ENCODE peak calls at places on chromosome 14, in eight cellular contexts. One of them, this sample, is unnamed.

GRCh38 chr14:26527095-26527494 is 70.7 kb downstream of the NOVA1 start:
- DNase-seq in fibroblast of mammary gland: peak; percentile 60
- DNase-seq in naive thymus-derived CD4-positive, alpha-beta T cell: no peak
- DNase-seq in GM12878: no peak
- DNase-seq in CD4-positive, CD25-positive, alpha-beta regulatory T cell: no peak
- DNase-seq in foreskin fibroblast: peak; percentile 44
- DNase-seq in IMR-90: peak; percentile 72
- DNase-seq in neuronal stem cell: no peak
- DNase-seq in this sample: peak; percentile 2

GRCh38 chr14:61503167-61503801 is 181.9 kb downstream of the PRKCH start:
- DNase-seq in fibroblast of mammary gland: no peak
- DNase-seq in naive thymus-derived CD4-positive, alpha-beta T cell: peak; percentile 68
- DNase-seq in GM12878: peak; percentile 94
- DNase-seq in CD4-positive, CD25-positive, alpha-beta regulatory T cell: no peak
- DNase-seq in foreskin fibroblast: no peak
- DNase-seq in IMR-90: peak; percentile 33
- DNase-seq in neuronal stem cell: no peak
- DNase-seq in this sample: peak; percentile 84

GRCh38 chr14:83485591-83485990 is 1951.9 kb upstream of the SEL1L start:
- DNase-seq in fibroblast of mammary gland: peak; percentile 6
- DNase-seq in naive thymus-derived CD4-positive, alpha-beta T cell: no peak
- DNase-seq in GM12878: no peak
- DNase-seq in CD4-positive, CD25-positive, alpha-beta regulatory T cell: no peak
- DNase-seq in foreskin fibroblast: peak; percentile 47
- DNase-seq in IMR-90: peak; percentile 44
- DNase-seq in neuronal stem cell: no peak
- DNase-seq in this sample: no peak

GRCh38 chr14:65453807-65454480 is 41.4 kb downstream of the FUT8 start:
- DNase-seq in fibroblast of mammary gland: no peak
- DNase-seq in naive thymus-derived CD4-positive, alpha-beta T cell: no peak
- DNase-seq in GM12878: no peak
- DNase-seq in CD4-positive, CD25-positive, alpha-beta regulatory T cell: no peak
- DNase-seq in foreskin fibroblast: no peak
- DNase-seq in IMR-90: no peak
- DNase-seq in neuronal stem cell: no peak
- DNase-seq in this sample: peak; percentile 84

GRCh38 chr14:44961730-44962572 is at the start of the genes KLHL28 and TOGARAM1:
- DNase-seq in fibroblast of mammary gland: peak; percentile 100
- DNase-seq in naive thymus-derived CD4-positive, alpha-beta T cell: peak; percentile 96
- DNase-seq in GM12878: peak; percentile 100
- DNase-seq in CD4-positive, CD25-positive, alpha-beta regulatory T cell: peak; percentile 99
- DNase-seq in foreskin fibroblast: peak; percentile 100
- DNase-seq in IMR-90: peak; percentile 100
- DNase-seq in neuronal stem cell: peak; percentile 98
- DNase-seq in this sample: peak; percentile 100

GRCh38 chr14:24296341-24297157 is 3.0 kb downstream of the DHRS1 start:
- DNase-seq in fibroblast of mammary gland: peak; percentile 96
- DNase-seq in naive thymus-derived CD4-positive, alpha-beta T cell: peak; percentile 61
- DNase-seq in GM12878: peak; percentile 82
- DNase-seq in CD4-positive, CD25-positive, alpha-beta regulatory T cell: peak; percentile 55
- DNase-seq in foreskin fibroblast: peak; percentile 95
- DNase-seq in IMR-90: peak; percentile 97
- DNase-seq in neuronal stem cell: peak; percentile 40
- DNase-seq in this sample: peak; percentile 92

GRCh38 chr14:31083781-31084180 is 57.6 kb upstream of the STRN3 start:
- DNase-seq in fibroblast of mammary gland: no peak
- DNase-seq in naive thymus-derived CD4-positive, alpha-beta T cell: no peak
- DNase-seq in GM12878: no peak
- DNase-seq in CD4-positive, CD25-positive, alpha-beta regulatory T cell: no peak
- DNase-seq in foreskin fibroblast: no peak
- DNase-seq in IMR-90: no peak
- DNase-seq in neuronal stem cell: no peak
- DNase-seq in this sample: no peak

GRCh38 chr14:20782280-20782890 is 1.3 kb downstream of the RNASE6 start:
- DNase-seq in fibroblast of mammary gland: no peak
- DNase-seq in naive thymus-derived CD4-positive, alpha-beta T cell: peak; percentile 2
- DNase-seq in GM12878: no peak
- DNase-seq in CD4-positive, CD25-positive, alpha-beta regulatory T cell: no peak
- DNase-seq in foreskin fibroblast: no peak
- DNase-seq in IMR-90: no peak
- DNase-seq in neuronal stem cell: no peak
- DNase-seq in this sample: no peak

GRCh38 chr14:74531467-74531866 is 37.9 kb downstream of the ISCA2 start:
- DNase-seq in fibroblast of mammary gland: peak; percentile 58
- DNase-seq in naive thymus-derived CD4-positive, alpha-beta T cell: no peak
- DNase-seq in GM12878: no peak
- DNase-seq in CD4-positive, CD25-positive, alpha-beta regulatory T cell: no peak
- DNase-seq in foreskin fibroblast: peak; percentile 61
- DNase-seq in IMR-90: peak; percentile 22
- DNase-seq in neuronal stem cell: no peak
- DNase-seq in this sample: peak; percentile 54

GRCh38 chr14:69259531-69260245 is at the start of gene GALNT16:
- DNase-seq in fibroblast of mammary gland: no peak
- DNase-seq in naive thymus-derived CD4-positive, alpha-beta T cell: no peak
- DNase-seq in GM12878: no peak
- DNase-seq in CD4-positive, CD25-positive, alpha-beta regulatory T cell: no peak
- DNase-seq in foreskin fibroblast: peak; percentile 67
- DNase-seq in IMR-90: peak; percentile 12
- DNase-seq in neuronal stem cell: peak; percentile 54
- DNase-seq in this sample: peak; percentile 27

GRCh38 chr14:94769413-94770250 is at the start of gene GSC:
- DNase-seq in fibroblast of mammary gland: peak; percentile 38
- DNase-seq in naive thymus-derived CD4-positive, alpha-beta T cell: no peak
- DNase-seq in GM12878: no peak
- DNase-seq in CD4-positive, CD25-positive, alpha-beta regulatory T cell: no peak
- DNase-seq in foreskin fibroblast: peak; percentile 49
- DNase-seq in IMR-90: peak; percentile 5
- DNase-seq in neuronal stem cell: no peak
- DNase-seq in this sample: peak; percentile 33

GRCh38 chr14:36944307-36945010 is 227.9 kb downstream of the SLC25A21 start:
- DNase-seq in fibroblast of mammary gland: peak; percentile 83
- DNase-seq in naive thymus-derived CD4-positive, alpha-beta T cell: no peak
- DNase-seq in GM12878: no peak
- DNase-seq in CD4-positive, CD25-positive, alpha-beta regulatory T cell: no peak
- DNase-seq in foreskin fibroblast: peak; percentile 83
- DNase-seq in IMR-90: peak; percentile 79
- DNase-seq in neuronal stem cell: no peak
- DNase-seq in this sample: no peak

GRCh38 chr14:36510078-36510799 is 9.8 kb downstream of the NKX2-1 start:
- DNase-seq in fibroblast of mammary gland: no peak
- DNase-seq in naive thymus-derived CD4-positive, alpha-beta T cell: no peak
- DNase-seq in GM12878: no peak
- DNase-seq in CD4-positive, CD25-positive, alpha-beta regulatory T cell: no peak
- DNase-seq in foreskin fibroblast: no peak
- DNase-seq in IMR-90: no peak
- DNase-seq in neuronal stem cell: no peak
- DNase-seq in this sample: no peak

GRCh38 chr14:59086241-59086899 is 102.1 kb upstream of the DAAM1 start:
- DNase-seq in fibroblast of mammary gland: peak; percentile 24
- DNase-seq in naive thymus-derived CD4-positive, alpha-beta T cell: no peak
- DNase-seq in GM12878: no peak
- DNase-seq in CD4-positive, CD25-positive, alpha-beta regulatory T cell: no peak
- DNase-seq in foreskin fibroblast: peak; percentile 33
- DNase-seq in IMR-90: peak; percentile 66
- DNase-seq in neuronal stem cell: no peak
- DNase-seq in this sample: peak; percentile 20

GRCh38 chr14:69291891-69292586 is 32.1 kb downstream of the GALNT16 start:
- DNase-seq in fibroblast of mammary gland: no peak
- DNase-seq in naive thymus-derived CD4-positive, alpha-beta T cell: no peak
- DNase-seq in GM12878: no peak
- DNase-seq in CD4-positive, CD25-positive, alpha-beta regulatory T cell: no peak
- DNase-seq in foreskin fibroblast: peak; percentile 24
- DNase-seq in IMR-90: no peak
- DNase-seq in neuronal stem cell: no peak
- DNase-seq in this sample: no peak

GRCh38 chr14:44404021-44404420 is 103.1 kb downstream of the FSCB start:
- DNase-seq in fibroblast of mammary gland: no peak
- DNase-seq in naive thymus-derived CD4-positive, alpha-beta T cell: no peak
- DNase-seq in GM12878: no peak
- DNase-seq in CD4-positive, CD25-positive, alpha-beta regulatory T cell: no peak
- DNase-seq in foreskin fibroblast: no peak
- DNase-seq in IMR-90: no peak
- DNase-seq in neuronal stem cell: no peak
- DNase-seq in this sample: peak; percentile 4

GRCh38 chr14:69749956-69750355 is 17.0 kb upstream of the SRSF5 start:
- DNase-seq in fibroblast of mammary gland: no peak
- DNase-seq in naive thymus-derived CD4-positive, alpha-beta T cell: no peak
- DNase-seq in GM12878: peak; percentile 32
- DNase-seq in CD4-positive, CD25-positive, alpha-beta regulatory T cell: no peak
- DNase-seq in foreskin fibroblast: no peak
- DNase-seq in IMR-90: no peak
- DNase-seq in neuronal stem cell: no peak
- DNase-seq in this sample: no peak

GRCh38 chr14:101707863-101708620 is 53.5 kb upstream of the PPP2R5C start:
- DNase-seq in fibroblast of mammary gland: no peak
- DNase-seq in naive thymus-derived CD4-positive, alpha-beta T cell: no peak
- DNase-seq in GM12878: no peak
- DNase-seq in CD4-positive, CD25-positive, alpha-beta regulatory T cell: no peak
- DNase-seq in foreskin fibroblast: no peak
- DNase-seq in IMR-90: no peak
- DNase-seq in neuronal stem cell: no peak
- DNase-seq in this sample: no peak

GRCh38 chr14:101708853-101709532 is 52.5 kb upstream of the PPP2R5C start:
- DNase-seq in fibroblast of mammary gland: no peak
- DNase-seq in naive thymus-derived CD4-positive, alpha-beta T cell: no peak
- DNase-seq in GM12878: no peak
- DNase-seq in CD4-positive, CD25-positive, alpha-beta regulatory T cell: no peak
- DNase-seq in foreskin fibroblast: no peak
- DNase-seq in IMR-90: no peak
- DNase-seq in neuronal stem cell: no peak
- DNase-seq in this sample: no peak

GRCh38 chr14:101707285-101707842 is 54.1 kb upstream of the PPP2R5C start:
- DNase-seq in fibroblast of mammary gland: peak; percentile 83
- DNase-seq in naive thymus-derived CD4-positive, alpha-beta T cell: peak; percentile 76
- DNase-seq in GM12878: peak; percentile 53
- DNase-seq in CD4-positive, CD25-positive, alpha-beta regulatory T cell: peak; percentile 54
- DNase-seq in foreskin fibroblast: peak; percentile 86
- DNase-seq in IMR-90: peak; percentile 81
- DNase-seq in neuronal stem cell: peak; percentile 83
- DNase-seq in this sample: peak; percentile 90

GRCh38 chr14:101705733-101706508 is 55.6 kb upstream of the PPP2R5C start:
- DNase-seq in fibroblast of mammary gland: no peak
- DNase-seq in naive thymus-derived CD4-positive, alpha-beta T cell: peak; percentile 63
- DNase-seq in GM12878: no peak
- DNase-seq in CD4-positive, CD25-positive, alpha-beta regulatory T cell: peak; percentile 55
- DNase-seq in foreskin fibroblast: peak; percentile 43
- DNase-seq in IMR-90: no peak
- DNase-seq in neuronal stem cell: peak; percentile 37
- DNase-seq in this sample: peak; percentile 61

DNA sequence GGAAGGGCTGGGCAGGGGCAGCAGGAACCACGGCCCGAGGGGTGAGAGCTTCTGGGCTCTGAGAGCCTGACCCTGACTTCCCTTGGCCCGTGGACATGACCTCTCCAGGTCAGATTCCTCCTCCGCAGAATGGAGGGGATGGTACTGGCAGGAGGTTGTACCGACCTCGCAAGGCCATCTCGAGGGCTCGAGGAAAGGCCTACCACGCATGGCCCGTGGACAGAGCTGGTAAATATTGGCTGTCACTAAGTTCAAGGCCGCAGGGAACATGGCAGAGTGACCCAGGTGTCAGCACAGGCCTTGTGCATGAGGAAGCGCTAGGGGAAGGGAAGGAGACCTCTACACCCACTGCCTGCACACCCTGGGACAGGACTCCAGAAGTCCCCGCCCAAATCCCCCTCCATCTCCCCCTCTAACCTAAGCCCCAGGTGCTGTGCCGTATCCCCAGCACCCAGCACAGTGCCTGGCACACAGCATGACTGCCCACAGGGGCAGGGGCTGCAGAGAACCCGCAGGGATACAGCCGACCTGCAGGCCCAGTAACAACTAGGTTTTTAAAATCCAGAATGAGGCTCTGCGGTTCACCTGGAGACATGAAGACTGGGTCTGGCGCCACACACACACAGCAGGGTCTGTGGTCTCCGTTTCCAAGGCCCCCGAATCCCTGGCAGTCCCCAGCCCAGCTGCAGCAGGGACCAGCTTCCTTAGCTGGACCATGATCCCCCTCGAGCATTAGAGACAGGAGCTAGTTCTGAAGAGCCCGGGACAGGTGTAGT is 54.8 kb upstream of the PPP2R5C start:
- DNase-seq in fibroblast of mammary gland: no peak
- DNase-seq in naive thymus-derived CD4-positive, alpha-beta T cell: no peak
- DNase-seq in GM12878: no peak
- DNase-seq in CD4-positive, CD25-positive, alpha-beta regulatory T cell: no peak
- DNase-seq in foreskin fibroblast: no peak
- DNase-seq in IMR-90: no peak
- DNase-seq in neuronal stem cell: no peak
- DNase-seq in this sample: no peak
- H3K4me3 ChIP-seq in fibroblast of mammary gland: no peak overlapping the region
- H3K4me3 ChIP-seq in naive thymus-derived CD4-positive, alpha-beta T cell: peak overlapping the region; percentile 32
- H3K4me3 ChIP-seq in GM12878: no peak overlapping the region
- H3K4me3 ChIP-seq in CD4-positive, CD25-positive, alpha-beta regulatory T cell: no peak overlapping the region
- H3K4me3 ChIP-seq in foreskin fibroblast: no peak overlapping the region
- H3K4me3 ChIP-seq in IMR-90: no peak overlapping the region
- H3K4me3 ChIP-seq in neuronal stem cell: no peak overlapping the region
- H3K4me3 ChIP-seq in this sample: no peak overlapping the region

GRCh38 chr14:99921431-99921830 is 128.2 kb downstream of the EML1 start:
- DNase-seq in fibroblast of mammary gland: no peak
- DNase-seq in naive thymus-derived CD4-positive, alpha-beta T cell: no peak
- DNase-seq in GM12878: no peak
- DNase-seq in CD4-positive, CD25-positive, alpha-beta regulatory T cell: no peak
- DNase-seq in foreskin fibroblast: no peak
- DNase-seq in IMR-90: no peak
- DNase-seq in neuronal stem cell: no peak
- DNase-seq in this sample: no peak
- H3K4me3 ChIP-seq in fibroblast of mammary gland: no peak overlapping the region
- H3K4me3 ChIP-seq in naive thymus-derived CD4-positive, alpha-beta T cell: no peak overlapping the region
- H3K4me3 ChIP-seq in GM12878: no peak overlapping the region
- H3K4me3 ChIP-seq in CD4-positive, CD25-positive, alpha-beta regulatory T cell: no peak overlapping the region
- H3K4me3 ChIP-seq in foreskin fibroblast: no peak overlapping the region
- H3K4me3 ChIP-seq in IMR-90: no peak overlapping the region
- H3K4me3 ChIP-seq in neuronal stem cell: no peak overlapping the region
- H3K4me3 ChIP-seq in this sample: no peak overlapping the region

GRCh38 chr14:100078997-100079561 is 13.9 kb downstream of the EVL start:
- DNase-seq in fibroblast of mammary gland: peak; percentile 86
- DNase-seq in naive thymus-derived CD4-positive, alpha-beta T cell: peak; percentile 90
- DNase-seq in GM12878: no peak
- DNase-seq in CD4-positive, CD25-positive, alpha-beta regulatory T cell: peak; percentile 77
- DNase-seq in foreskin fibroblast: peak; percentile 69
- DNase-seq in IMR-90: peak; percentile 72
- DNase-seq in neuronal stem cell: no peak
- DNase-seq in this sample: peak; percentile 47
- H3K4me3 ChIP-seq in fibroblast of mammary gland: no peak overlapping the region
- H3K4me3 ChIP-seq in naive thymus-derived CD4-positive, alpha-beta T cell: peak overlapping the region; percentile 39
- H3K4me3 ChIP-seq in GM12878: no peak overlapping the region
- H3K4me3 ChIP-seq in CD4-positive, CD25-positive, alpha-beta regulatory T cell: peak overlapping the region; percentile 80
- H3K4me3 ChIP-seq in foreskin fibroblast: no peak overlapping the region
- H3K4me3 ChIP-seq in IMR-90: no peak overlapping the region
- H3K4me3 ChIP-seq in neuronal stem cell: no peak overlapping the region
- H3K4me3 ChIP-seq in this sample: no peak overlapping the region

DNA sequence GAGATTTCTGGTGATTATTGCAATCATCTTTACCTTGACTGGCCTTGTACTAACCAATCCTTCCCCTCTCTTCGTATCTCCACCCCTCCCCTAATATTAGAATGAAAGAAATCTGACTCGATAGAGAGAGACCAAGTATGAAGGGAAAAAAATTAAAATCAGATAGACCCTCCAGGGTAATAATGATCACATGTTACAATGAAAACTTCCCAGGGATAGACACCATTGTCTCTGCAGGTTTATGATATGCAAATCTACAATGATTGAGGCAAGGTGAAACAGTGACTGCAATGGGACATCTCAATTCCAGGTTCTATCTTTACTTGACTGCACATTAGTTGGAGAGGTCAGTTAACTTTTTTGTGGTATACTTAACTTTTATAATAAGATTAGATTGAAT is 1.5 kb upstream of the NFKBIA start:
- DNase-seq in fibroblast of mammary gland: no peak
- DNase-seq in naive thymus-derived CD4-positive, alpha-beta T cell: no peak
- DNase-seq in GM12878: no peak
- DNase-seq in CD4-positive, CD25-positive, alpha-beta regulatory T cell: no peak
- DNase-seq in foreskin fibroblast: no peak
- DNase-seq in IMR-90: no peak
- DNase-seq in neuronal stem cell: no peak
- DNase-seq in this sample: no peak
- H3K4me3 ChIP-seq in fibroblast of mammary gland: no peak overlapping the region
- H3K4me3 ChIP-seq in naive thymus-derived CD4-positive, alpha-beta T cell: no peak overlapping the region
- H3K4me3 ChIP-seq in GM12878: peak overlapping the region; percentile 79
- H3K4me3 ChIP-seq in CD4-positive, CD25-positive, alpha-beta regulatory T cell: peak overlapping the region; percentile 86
- H3K4me3 ChIP-seq in foreskin fibroblast: no peak overlapping the region
- H3K4me3 ChIP-seq in IMR-90: no peak overlapping the region
- H3K4me3 ChIP-seq in neuronal stem cell: no peak overlapping the region
- H3K4me3 ChIP-seq in this sample: no peak overlapping the region